ENCODE peak calls at places on chromosome 12, in five cellular contexts. F, N, Y, V and R are unnamed samples.

GRCh38 chr12:31325524-31325875 is 450 bp downstream of the SINHCAF start:
- DNase-seq in Y (no peak), V (no peak), F (no peak), N (no peak), R (no peak)

GRCh38 chr12:6765634-6766581 is at the start of gene PTMS:
- DNase-seq in V (no peak), Y (no peak), N (peak), F (peak), R (peak)

GRCh38 chr12:54424232-54424631 is 5.2 kb upstream of the ITGA5 start:
- DNase-seq in F (no peak), V (no peak), N (no peak), Y (no peak), R (peak)

GRCh38 chr12:76259071-76259470 is 89.1 kb downstream of the BBS10 start:
- DNase-seq in Y (no peak), N (no peak), F (no peak), V (no peak), R (peak)

GRCh38 chr12:130588696-130589095 is 127.4 kb downstream of the RIMBP2 start:
- DNase-seq in Y (no peak), V (no peak), F (no peak), N (no peak), R (no peak)

GRCh38 chr12:68871899-68872298 is 61.1 kb downstream of the CPM start:
- DNase-seq in Y (no peak), F (no peak), N (peak), V (no peak), R (no peak)

GRCh38 chr12:15534870-15535269 is 212.6 kb downstream of the PTPRO start:
- DNase-seq in V (no peak), Y (no peak), F (no peak), N (no peak), R (peak)

GRCh38 chr12:121765573-121765972 is 27.9 kb downstream of the RHOF start:
- DNase-seq in V (no peak), N (peak), F (peak), Y (no peak), R (peak)

GRCh38 chr12:128365032-128365431 is 98.1 kb downstream of the TMEM132C start:
- DNase-seq in V (no peak), N (no peak), F (no peak), Y (no peak), R (no peak)

GRCh38 chr12:119988440-119988787 is 622 bp upstream of the BICDL1 start:
- DNase-seq in F (peak), Y (no peak), N (peak), V (no peak), R (peak)

GRCh38 chr12:26233620-26234019 is 38.2 kb downstream of the SSPN start:
- DNase-seq in N (no peak), V (no peak), F (peak), Y (no peak), R (peak)

GRCh38 chr12:26465419-26466097 is 270.2 kb downstream of the SSPN start:
- DNase-seq in Y (no peak), F (no peak), V (no peak), N (no peak), R (no peak)

GRCh38 chr12:92551853-92552397 is 150.9 kb upstream of the PLEKHG7 start:
- DNase-seq in Y (no peak), N (peak), F (no peak), V (no peak), R (peak)

GRCh38 chr12:79329933-79330332 is 360.8 kb downstream of the PAWR start:
- DNase-seq in N (no peak), V (no peak), F (no peak), Y (no peak), R (peak)

GRCh38 chr12:126198966-126199692 is 1133.9 kb downstream of the AACS start:
- DNase-seq in Y (no peak), N (no peak), F (no peak), V (no peak), R (no peak)

GRCh38 chr12:15837141-15837781 is 44.9 kb upstream of the STRAP start:
- DNase-seq in Y (no peak), V (no peak), F (no peak), N (no peak), R (peak)

GRCh38 chr12:43776498-43776897 is 17.7 kb downstream of the IRAK4 start:
- DNase-seq in F (no peak), Y (no peak), N (no peak), V (no peak), R (no peak)

GRCh38 chr12:109461049-109461845 is 15.9 kb downstream of the KCTD10 start:
- DNase-seq in N (peak), V (no peak), F (no peak), Y (no peak), R (peak)

DNA sequence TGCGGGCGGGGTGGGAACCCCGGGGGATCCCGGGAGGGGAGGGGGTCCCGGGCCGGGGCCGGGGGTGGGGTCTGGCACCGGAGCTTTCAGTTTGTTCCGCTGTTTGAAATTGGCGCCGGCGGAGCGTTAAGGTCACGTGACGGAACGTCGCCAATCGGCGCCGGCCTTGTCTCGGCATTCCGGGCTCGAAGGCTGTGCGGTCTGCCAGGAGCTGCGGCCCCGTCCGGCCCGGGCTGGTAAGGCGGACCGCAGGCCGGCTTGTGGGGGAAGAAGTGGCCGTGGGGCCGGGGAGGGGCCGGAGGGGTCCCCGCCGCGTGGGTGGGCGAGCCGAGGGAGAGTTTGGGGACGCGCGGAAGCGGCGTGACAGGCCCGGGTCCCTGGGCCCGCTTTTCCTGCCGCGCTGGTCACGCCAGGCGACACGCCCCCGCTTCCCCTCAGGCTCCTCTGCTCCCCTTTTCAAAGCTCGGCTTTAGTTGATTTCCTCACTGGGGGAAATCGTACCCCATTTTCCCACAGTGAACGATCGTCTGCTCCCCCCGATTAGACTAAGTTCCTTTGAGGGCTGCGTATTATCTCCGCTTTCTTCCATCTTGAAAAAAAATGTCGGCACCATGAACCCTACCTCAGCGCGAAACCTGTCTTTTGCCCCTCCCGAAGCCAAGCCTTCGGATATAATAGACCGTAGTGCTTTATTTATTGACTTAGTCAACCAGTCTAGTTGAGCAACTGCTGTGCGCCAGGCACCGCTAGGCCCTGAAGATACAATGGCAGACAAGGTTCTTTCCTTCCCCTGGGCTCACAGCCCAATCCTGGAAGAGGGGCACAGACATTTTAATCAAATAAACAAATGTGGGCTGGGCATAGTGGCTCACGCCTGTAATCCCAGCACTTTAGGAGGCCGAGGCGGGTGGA is at the start of the genes FOXM1 and RHNO1:
- DNase-seq in F (no peak), N (peak), Y (no peak), V (peak), R (peak)
- TF ChIP-seq CTCF in F (no peak), N (no peak), Y (no peak), V (no peak), R (no peak)

GRCh38 chr12:98821849-98822248 is 176.8 kb downstream of the APAF1 start:
- DNase-seq in F (no peak), V (no peak), Y (no peak), N (no peak), R (no peak)

GRCh38 chr12:98820005-98820404 is 174.9 kb downstream of the APAF1 start:
- DNase-seq in V (no peak), F (no peak), N (no peak), Y (no peak), R (no peak)

GRCh38 chr12:98817779-98818178 is 172.7 kb downstream of the APAF1 start:
- DNase-seq in F (no peak), N (no peak), V (no peak), Y (no peak), R (no peak)

GRCh38 chr12:98823012-98823411 is 177.9 kb downstream of the APAF1 start:
- DNase-seq in N (no peak), V (no peak), Y (no peak), F (no peak), R (no peak)

DNA sequence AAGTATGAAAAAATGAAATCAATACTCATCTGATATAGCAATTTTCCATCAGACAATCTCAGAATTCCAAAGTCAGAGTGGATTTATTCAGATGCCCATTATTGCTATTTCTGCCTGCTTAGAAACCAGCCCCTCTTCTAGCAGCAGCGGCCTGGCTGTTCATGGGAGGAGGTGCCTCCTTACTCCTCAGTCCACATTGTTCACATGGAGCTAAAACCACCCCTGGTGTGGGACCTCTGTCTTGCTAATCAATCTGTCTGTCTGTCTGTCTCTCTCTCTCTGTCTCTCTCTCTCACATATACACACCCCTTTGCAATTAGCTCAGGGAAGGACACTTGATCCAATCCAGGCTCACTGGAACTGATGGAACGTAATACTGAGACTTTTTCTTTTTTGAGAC is 176.1 kb downstream of the APAF1 start:
- DNase-seq in F (no peak), V (no peak), Y (no peak), N (no peak), R (no peak)
- TF ChIP-seq CTCF in F (no peak), V (no peak), Y (no peak), N (no peak), R (no peak)

GRCh38 chr12:112822056-112822455 is 30.5 kb downstream of the RPH3A start:
- DNase-seq in Y (no peak), F (no peak), V (no peak), N (no peak), R (no peak)

GRCh38 chr12:112824701-112825100 is 33.2 kb downstream of the RPH3A start:
- DNase-seq in Y (no peak), N (no peak), F (no peak), V (no peak), R (no peak)

GRCh38 chr12:112824166-112824565 is 32.6 kb downstream of the RPH3A start:
- DNase-seq in F (no peak), V (no peak), Y (no peak), N (no peak), R (no peak)

GRCh38 chr12:112826011-112826410 is 34.5 kb downstream of the RPH3A start:
- DNase-seq in V (no peak), N (no peak), Y (no peak), F (no peak), R (no peak)

DNA sequence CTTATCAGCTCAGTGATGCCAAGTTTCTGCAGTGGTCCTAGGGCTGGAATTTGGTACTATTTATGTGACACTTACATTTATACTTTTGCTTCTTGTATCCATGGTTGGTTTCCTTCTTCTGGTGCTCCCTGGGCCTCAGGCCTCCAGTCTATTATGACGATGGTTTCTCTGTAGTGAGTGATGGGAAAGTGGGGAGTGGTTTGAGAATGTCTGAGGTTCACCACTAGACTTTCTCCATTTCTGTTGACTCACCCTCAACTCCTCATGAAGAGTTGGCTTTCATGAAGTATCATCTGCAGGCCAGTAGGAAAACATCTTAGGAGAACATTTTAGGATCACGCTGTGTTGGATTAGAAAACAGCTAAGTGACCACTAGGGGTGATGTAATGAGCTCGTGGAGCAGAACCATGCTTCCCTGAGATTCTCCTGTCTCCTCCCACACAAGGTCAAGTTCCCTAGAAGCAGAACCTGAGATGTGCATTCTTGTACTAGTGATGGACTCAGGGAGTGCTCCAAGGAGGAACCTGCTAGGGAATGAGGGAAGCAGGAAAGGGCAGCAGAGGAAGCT is 32.1 kb downstream of the RPH3A start:
- DNase-seq in V (no peak), F (no peak), Y (no peak), N (no peak), R (no peak)
- TF ChIP-seq CTCF in V (no peak), F (no peak), Y (peak), N (peak), R (no peak)

GRCh38 chr12:49064767-49065152 is 4.2 kb upstream of the KMT2D start:
- DNase-seq in F (no peak), N (no peak), Y (no peak), V (no peak), R (no peak)

GRCh38 chr12:49066120-49066519 is 3.7 kb downstream of the RHEBL1 start:
- DNase-seq in Y (no peak), F (no peak), V (no peak), N (no peak), R (no peak)

GRCh38 chr12:49068879-49069506 is 786 bp downstream of the RHEBL1 start:
- DNase-seq in V (no peak), F (no peak), Y (no peak), N (no peak), R (no peak)

GRCh38 chr12:49070971-49071370 is 1.2 kb upstream of the RHEBL1 start:
- DNase-seq in F (no peak), Y (no peak), V (no peak), N (no peak), R (no peak)

DNA sequence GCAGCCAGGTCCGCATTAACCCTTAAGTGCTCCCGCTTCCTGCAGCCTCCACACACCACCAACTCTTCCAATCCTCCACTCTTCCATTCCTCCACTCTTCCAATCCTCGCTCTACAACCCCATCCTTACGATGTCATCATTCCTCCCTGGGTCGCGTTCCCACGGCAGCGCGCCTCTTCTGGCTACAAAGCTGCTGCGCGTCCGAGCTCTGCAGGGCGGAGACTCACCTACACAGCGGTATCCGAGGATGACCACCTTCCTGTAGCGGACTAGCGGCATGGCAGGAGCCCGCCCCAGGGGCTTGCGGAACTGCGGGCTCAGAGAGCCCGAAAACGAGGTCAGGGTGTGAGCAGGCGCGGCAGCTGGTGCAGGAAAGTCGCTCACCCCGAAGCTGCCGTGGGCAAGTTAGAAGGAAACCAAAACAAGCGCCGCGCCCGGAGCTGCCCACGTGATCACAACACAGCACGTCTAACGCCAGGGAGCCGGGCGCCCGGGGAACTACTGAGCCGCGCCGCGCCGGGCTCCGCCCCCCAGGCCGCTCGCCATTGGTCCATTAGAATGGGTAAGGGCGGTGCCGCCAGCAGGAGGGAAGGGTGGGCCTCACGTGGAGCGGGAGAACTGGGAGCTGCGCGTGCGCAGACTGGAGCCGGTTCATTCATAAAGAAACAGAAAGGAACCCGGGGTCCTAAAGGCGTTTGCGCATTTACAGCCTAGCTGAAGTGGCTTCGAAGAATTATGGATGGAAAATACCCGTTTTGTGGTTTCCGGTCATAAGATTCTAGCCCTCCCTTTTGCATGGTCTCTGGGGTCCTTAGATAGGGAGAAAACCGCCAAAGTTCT is at the start of gene RHEBL1:
- DNase-seq in Y (peak), V (peak), N (peak), F (peak), R (peak)
- TF ChIP-seq CTCF in Y (no peak), V (no peak), N (no peak), F (no peak), R (no peak)

GRCh38 chr12:62933220-62933870 is 1.6 kb downstream of the PPM1H start:
- DNase-seq in F (no peak), Y (no peak), N (no peak), V (no peak), R (peak)

GRCh38 chr12:62934799-62935674 is at the start of gene PPM1H:
- DNase-seq in N (peak), Y (peak), V (no peak), F (no peak), R (no peak)

GRCh38 chr12:62931481-62931880 is 3.5 kb downstream of the PPM1H start:
- DNase-seq in Y (no peak), F (no peak), V (no peak), N (no peak), R (no peak)

GRCh38 chr12:62930546-62931425 is 4.2 kb downstream of the PPM1H start:
- DNase-seq in Y (no peak), N (no peak), V (no peak), F (no peak), R (no peak)

DNA sequence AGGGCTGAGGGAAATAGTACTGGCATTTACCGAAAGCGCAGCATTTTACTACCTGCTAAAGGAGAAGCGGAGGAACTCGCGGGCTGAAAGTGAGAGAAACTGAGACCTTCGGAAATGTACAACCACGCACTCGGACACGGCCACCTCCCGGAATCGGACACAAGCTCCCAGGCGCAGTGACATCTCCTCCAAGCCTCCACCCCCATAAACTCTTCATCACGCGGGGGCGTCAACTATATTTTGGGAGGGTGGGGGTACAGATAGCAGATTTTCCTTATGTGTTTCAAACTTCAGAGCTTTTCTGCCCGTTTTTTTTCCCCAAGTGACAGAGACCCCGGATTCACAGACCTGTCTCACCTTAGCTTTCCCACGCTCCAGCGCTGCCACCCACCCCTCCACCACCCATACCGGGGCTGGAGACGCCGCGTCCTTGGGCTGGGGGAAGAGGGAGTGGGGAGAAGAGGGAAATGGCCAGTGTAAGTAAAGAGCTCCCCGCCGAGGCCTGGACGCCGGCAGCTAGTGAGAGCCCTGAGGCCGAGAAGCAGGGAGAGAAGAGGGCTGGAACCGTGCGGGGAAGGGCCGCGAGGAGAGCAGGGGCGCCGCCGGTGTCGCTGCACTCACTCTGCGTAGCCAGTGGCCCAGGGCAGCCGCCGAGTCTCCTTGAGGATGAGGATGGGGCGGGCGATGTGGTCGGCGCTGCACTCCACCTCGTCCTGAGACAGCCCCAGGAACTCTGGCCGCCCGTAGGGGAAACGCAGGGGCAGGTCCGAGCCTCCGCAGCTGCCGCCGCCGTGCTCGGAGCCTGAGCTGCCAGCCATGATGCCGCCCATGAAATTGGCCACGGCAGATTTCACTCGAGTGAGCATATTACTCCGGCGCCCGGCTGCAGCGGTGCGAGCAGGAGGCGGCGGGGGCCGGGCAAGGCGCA is 815 bp downstream of the PPM1H start:
- DNase-seq in N (peak), V (no peak), F (no peak), Y (no peak), R (no peak)
- TF ChIP-seq CTCF in N (no peak), V (no peak), F (no peak), Y (no peak), R (no peak)

GRCh38 chr12:2284321-2284813 is 231.6 kb downstream of the CACNA1C start:
- DNase-seq in V (no peak), N (peak), F (no peak), Y (no peak), R (peak)

GRCh38 chr12:2283480-2283879 is 230.7 kb downstream of the CACNA1C start:
- DNase-seq in F (no peak), N (no peak), Y (no peak), V (no peak), R (no peak)

GRCh38 chr12:2283910-2284309 is 231.1 kb downstream of the CACNA1C start:
- DNase-seq in Y (no peak), F (no peak), N (no peak), V (no peak), R (peak)

GRCh38 chr12:2281446-2281845 is 228.7 kb downstream of the CACNA1C start:
- DNase-seq in Y (no peak), N (no peak), F (no peak), V (no peak), R (no peak)

GRCh38 chr12:2282321-2282720 is 229.5 kb downstream of the CACNA1C start:
- DNase-seq in F (no peak), V (no peak), N (no peak), Y (no peak), R (no peak)
- TF ChIP-seq CTCF in F (no peak), V (no peak), N (peak), Y (no peak), R (no peak)